ENCODE peak calls at places on chromosomes 13 and 19, in four cellular contexts. Y is fibroblast of lung, A is coronary artery, M is progenitor cell of endocrine pancreas. L is an unnamed sample.

GRCh38 chr19:10321874-10322835 is 6.3 kb upstream of the FDX2 start:
- DNase-seq in A (no peak), M (no peak), Y (no peak), L (no peak)

GRCh38 chr13:96525715-96526114 is 435.8 kb downstream of the HS6ST3 start:
- DNase-seq in M (no peak), Y (no peak), A (no peak), L (no peak)

GRCh38 chr13:51303063-51303552 is 36.4 kb upstream of the SERPINE3 start:
- DNase-seq in Y (no peak), A (no peak), M (no peak), L (no peak)

GRCh38 chr19:8505680-8506401 is 3.4 kb upstream of the PRAM1 start:
- DNase-seq in M (peak; percentile 93), Y (peak; percentile 53), A (no peak), L (peak; percentile 93)

GRCh38 chr19:13906525-13906904 is 514 bp downstream of the CC2D1A start:
- DNase-seq in Y (no peak), A (no peak), M (no peak), L (no peak)

GRCh38 chr13:37501187-37501586 is 97.4 kb downstream of the POSTN start:
- DNase-seq in A (no peak), Y (peak; percentile 30), M (no peak), L (no peak)

GRCh38 chr19:40822161-40822560 is 23.2 kb downstream of the EGLN2 start:
- DNase-seq in M (no peak), A (no peak), Y (no peak), L (no peak)

GRCh38 chr13:112464720-112465119 is 88.6 kb downstream of the SPACA7 start:
- DNase-seq in A (peak; percentile 40), Y (no peak), M (no peak), L (no peak)

GRCh38 chr13:29593605-29594297 is 1.7 kb downstream of the SLC7A1 start:
- DNase-seq in A (no peak), Y (no peak), M (no peak), L (no peak)

GRCh38 chr19:58350001-58350801 is 3.1 kb downstream of the A1BG start:
- DNase-seq in A (no peak), M (no peak), Y (no peak), L (no peak)

GRCh38 chr19:2041436-2041685 is 9.7 kb downstream of the MKNK2 start:
- DNase-seq in Y (no peak), M (no peak), A (no peak), L (no peak)

GRCh38 chr13:110748271-110748670 is 34.8 kb downstream of the ING1 start:
- DNase-seq in Y (no peak), A (no peak), M (no peak), L (no peak)

GRCh38 chr13:91292630-91293221 is 54.8 kb upstream of the MIR17HG start:
- DNase-seq in A (no peak), Y (no peak), M (no peak), L (no peak)

GRCh38 chr19:40026597-40026970 is 29.4 kb downstream of the ZNF780B start:
- DNase-seq in Y (no peak), A (no peak), M (no peak), L (no peak)

DNA sequence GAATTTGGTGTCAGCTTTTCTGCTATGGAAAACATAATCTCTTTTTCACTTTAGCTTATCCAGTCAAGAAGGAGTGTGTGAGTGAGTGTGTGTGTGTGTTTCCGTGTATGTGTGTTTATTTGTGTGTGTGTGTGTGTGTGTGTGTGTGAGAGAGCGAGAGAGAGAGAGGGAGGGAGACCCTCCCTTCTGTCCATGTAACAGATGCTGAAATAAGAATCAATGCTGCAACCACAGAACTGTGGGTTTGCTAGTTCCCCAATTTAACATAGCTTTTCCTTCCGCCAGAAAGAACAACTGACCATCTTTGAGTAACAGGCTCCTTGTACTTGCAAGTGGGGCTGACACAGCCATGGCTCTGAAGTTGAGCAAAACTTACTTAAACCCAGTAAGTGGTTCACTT is 5.2 kb downstream of the LCP1 start:
- DNase-seq in M (no peak), A (no peak), Y (no peak), L (no peak)
- TF ChIP-seq CTCF in M (no peak), A (no peak), Y (no peak), L (no peak)

GRCh38 chr13:31964168-31964567 is 67.4 kb upstream of the FRY start:
- DNase-seq in A (no peak), M (no peak), Y (no peak), L (no peak)

GRCh38 chr13:31965361-31966066 is 66.1 kb upstream of the FRY start:
- DNase-seq in Y (peak; percentile 68), A (no peak), M (no peak), L (no peak)

GRCh38 chr13:31968473-31968872 is 63.1 kb upstream of the FRY start:
- DNase-seq in Y (no peak), M (no peak), A (no peak), L (no peak)

GRCh38 chr13:31970237-31970930 is 61.2 kb upstream of the FRY start:
- DNase-seq in Y (peak; percentile 81), M (no peak), A (no peak), L (no peak)

DNA sequence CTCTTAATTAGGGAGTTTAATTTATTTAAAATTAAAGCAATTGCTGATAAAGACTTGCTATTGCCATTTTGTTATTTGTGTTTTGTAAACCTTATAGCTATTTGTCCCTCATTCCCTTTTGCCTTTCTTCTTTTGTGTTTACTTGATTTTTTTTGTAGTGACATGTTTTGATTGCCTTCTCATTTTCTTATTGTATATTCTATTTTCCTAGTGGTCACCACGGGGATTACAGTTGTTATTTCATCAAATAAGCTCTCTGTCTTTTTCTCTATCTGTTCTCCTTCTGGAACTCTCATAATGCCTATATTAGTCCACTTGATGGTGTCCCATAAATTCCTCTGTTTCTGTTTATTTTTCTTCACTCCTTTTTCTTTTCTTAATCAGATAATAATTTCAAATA is 64.4 kb upstream of the FRY start:
- DNase-seq in Y (no peak), A (no peak), M (no peak), L (no peak)
- TF ChIP-seq CTCF in Y (no peak), A (no peak), M (peak; percentile 48), L (peak; percentile 20)

DNA sequence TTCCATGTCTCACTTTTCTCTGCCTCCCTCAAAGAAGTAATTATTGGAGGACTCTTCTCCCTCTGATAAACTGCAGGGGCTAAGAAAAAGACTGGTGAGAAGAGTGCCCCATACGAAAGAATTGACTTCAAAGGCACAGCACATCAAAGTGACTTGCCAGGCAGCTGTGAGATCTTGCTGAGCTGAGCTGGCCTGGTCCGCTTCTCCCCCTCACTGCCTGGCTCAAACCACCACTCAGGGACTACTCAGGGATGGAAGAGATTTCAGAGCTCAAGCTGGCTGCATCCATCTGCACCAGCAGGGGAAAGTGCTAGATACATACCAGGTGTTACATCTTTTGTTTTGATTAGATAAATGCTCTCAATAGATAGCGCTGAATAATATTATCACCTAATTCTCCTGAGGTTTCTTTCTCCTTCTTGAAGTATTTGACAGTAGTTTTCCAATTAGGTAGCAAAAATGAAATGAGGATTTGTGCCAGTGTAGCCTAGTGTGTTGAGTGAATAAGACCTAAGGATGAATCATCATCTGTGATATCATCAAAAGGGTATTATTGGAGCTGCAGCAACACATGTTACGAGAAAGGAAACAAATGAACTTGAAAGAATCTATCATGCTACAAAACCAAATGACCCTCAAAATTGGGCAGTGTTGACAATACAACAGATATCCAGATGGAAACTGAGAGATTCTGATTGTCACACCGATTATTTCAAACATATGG is 379.8 kb downstream of the TBC1D4 start:
- DNase-seq in M (no peak), Y (peak; percentile 71), A (no peak), L (no peak)
- TF ChIP-seq CTCF in M (no peak), Y (no peak), A (no peak), L (no peak)

GRCh38 chr19:19324059-19324755 is 3.6 kb downstream of the MAU2 start:
- DNase-seq in M (no peak), Y (no peak), A (no peak), L (no peak)
- TF ChIP-seq CTCF in M (no peak), Y (no peak), A (no peak), L (no peak)

GRCh38 chr19:4699826-4700572 is 23.6 kb downstream of the DPP9 start:
- DNase-seq in A (no peak), M (no peak), Y (no peak), L (no peak)

GRCh38 chr19:4702764-4703163 is 20.9 kb downstream of the DPP9 start:
- DNase-seq in A (no peak), Y (no peak), M (no peak), L (no peak)

GRCh38 chr19:4703671-4704316 is 19.8 kb downstream of the DPP9 start:
- DNase-seq in Y (no peak), A (no peak), M (no peak), L (no peak)

GRCh38 chr19:4701557-4701956 is 22.1 kb downstream of the DPP9 start:
- DNase-seq in M (no peak), Y (no peak), A (no peak), L (no peak)

GRCh38 chr19:4700573-4700970 is 23.1 kb downstream of the DPP9 start:
- DNase-seq in A (no peak), Y (no peak), M (no peak), L (no peak)
- TF ChIP-seq CTCF in A (no peak), Y (no peak), M (no peak), L (no peak)

GRCh38 chr19:55931936-55932386 is at the start of gene NLRP13:
- DNase-seq in M (no peak), A (no peak), Y (no peak), L (peak; percentile 63)
- TF ChIP-seq CTCF in M (no peak), A (no peak), Y (no peak), L (no peak)

GRCh38 chr19:38374332-38375097 is at the start of gene PSMD8:
- DNase-seq in Y (peak; percentile 97), A (peak; percentile 99), M (peak; percentile 94), L (peak; percentile 99)
- TF ChIP-seq CTCF in Y (peak; percentile 4), A (no peak), M (peak; percentile 42), L (peak; percentile 38)

DNA sequence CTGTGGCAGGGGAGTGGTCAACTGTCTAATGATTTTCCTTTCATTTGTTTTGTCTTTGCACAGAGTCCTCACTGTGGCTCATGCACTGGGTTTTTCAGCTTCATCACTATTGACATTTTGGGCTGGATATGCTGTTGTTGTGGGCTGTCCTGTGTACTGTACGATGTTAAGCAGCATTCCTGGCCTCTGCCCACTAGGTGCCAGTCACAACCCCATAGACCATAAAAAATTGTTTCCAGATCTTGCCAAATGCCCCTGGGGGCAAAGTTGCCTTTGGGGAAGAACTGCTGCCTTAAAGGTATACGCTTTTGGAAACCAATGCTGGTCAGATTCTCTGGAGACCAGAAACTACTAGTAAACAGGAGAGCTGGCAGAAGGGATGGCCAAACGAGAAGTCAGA is 310.4 kb downstream of the SPRY2 start:
- DNase-seq in Y (no peak), M (no peak), A (no peak), L (no peak)
- TF ChIP-seq CTCF in Y (no peak), M (no peak), A (no peak), L (peak; percentile 60)

GRCh38 chr19:3852614-3853254 is 16.1 kb downstream of the ZFR2 start:
- DNase-seq in Y (peak; percentile 86), M (no peak), A (no peak), L (no peak)

GRCh38 chr19:3851254-3852176 is 17.3 kb downstream of the ZFR2 start:
- DNase-seq in M (no peak), Y (peak; percentile 36), A (no peak), L (no peak)

GRCh38 chr19:3857449-3858003 is 11.3 kb downstream of the ZFR2 start:
- DNase-seq in Y (no peak), A (no peak), M (no peak), L (no peak)

GRCh38 chr19:3852177-3852511 is 16.7 kb downstream of the ZFR2 start:
- DNase-seq in A (no peak), M (no peak), Y (no peak), L (no peak)

GRCh38 chr19:3855321-3855720 is 13.5 kb downstream of the ZFR2 start:
- DNase-seq in M (no peak), Y (no peak), A (no peak), L (no peak)
- TF ChIP-seq CTCF in M (no peak), Y (no peak), A (no peak), L (no peak)